ENCODE peak calls at places on chromosomes 3 and 15, in four cellular contexts. Y is tibial artery, J is astrocyte of the spinal cord, K is foreskin fibroblast. F is an unnamed sample.

GRCh38 chr3:135034881-135035440 is 239.9 kb downstream of the EPHB1 start:
- DNase-seq in K (no peak), Y (no peak), J (no peak), F (no peak)

GRCh38 chr15:48373855-48374421 is 42.7 kb downstream of the DUT start:
- DNase-seq in J (peak; percentile 88), Y (peak; percentile 34), K (peak; percentile 67), F (no peak)

GRCh38 chr3:107825556-107825955 is 265.3 kb downstream of the CD47 start:
- DNase-seq in K (no peak), J (no peak), Y (no peak), F (no peak)

GRCh38 chr3:147378186-147378503 is 28.2 kb downstream of the ZIC4 start:
- DNase-seq in J (no peak), K (no peak), Y (no peak), F (no peak)

GRCh38 chr3:171556574-171557145 is 96.5 kb upstream of the TNIK start:
- DNase-seq in J (no peak), Y (no peak), K (no peak), F (peak; percentile 50)

GRCh38 chr3:162082516-162082915 is 585.9 kb downstream of the OTOL1 start:
- DNase-seq in K (peak; percentile 4), Y (no peak), J (no peak), F (no peak)

GRCh38 chr15:65303687-65304392 is 637 bp upstream of the RNU5B-1 start:
- DNase-seq in J (peak; percentile 56), Y (peak; percentile 54), K (peak; percentile 77), F (peak; percentile 40)

GRCh38 chr3:132871956-132872355 is 149.7 kb upstream of the NPHP3 start:
- DNase-seq in J (no peak), Y (no peak), K (no peak), F (no peak)

GRCh38 chr15:77034620-77035467 is 36.1 kb downstream of the TSPAN3 start:
- DNase-seq in J (no peak), K (peak; percentile 39), Y (no peak), F (peak; percentile 44)

GRCh38 chr3:190514163-190515153 is 573 bp downstream of the IL1RAP start:
- DNase-seq in Y (peak; percentile 58), J (peak; percentile 61), K (peak; percentile 75), F (peak; percentile 27)

GRCh38 chr3:141015486-141015885 is 35.7 kb upstream of the SPSB4 start:
- DNase-seq in K (peak; percentile 9), J (no peak), Y (no peak), F (no peak)

GRCh38 chr3:129599607-129600006 is 6.9 kb downstream of the PLXND1 start:
- DNase-seq in J (peak; percentile 77), Y (peak; percentile 77), K (peak; percentile 86), F (no peak)

GRCh38 chr3:160450846-160451245 is 1.3 kb upstream of the TRIM59 start:
- DNase-seq in Y (no peak), K (peak; percentile 87), J (peak; percentile 85), F (no peak)

GRCh38 chr15:73387507-73388255 is 18.9 kb upstream of the HCN4 start:
- DNase-seq in K (peak; percentile 60), J (no peak), Y (no peak), F (no peak)

GRCh38 chr15:80893777-80894176 is 95.8 kb downstream of the MESD start:
- DNase-seq in Y (no peak), J (no peak), K (peak; percentile 34), F (no peak)

GRCh38 chr15:78259232-78259631 is 5.1 kb upstream of the DNAJA4 start:
- DNase-seq in Y (no peak), J (no peak), K (no peak), F (no peak)

GRCh38 chr3:852033-852432 is 240.8 kb upstream of the CNTN6 start:
- DNase-seq in K (no peak), Y (no peak), J (no peak), F (peak; percentile 35)
- TF ChIP-seq CTCF in K (no peak), Y (no peak), J (no peak), F (peak; percentile 36)

GRCh38 chr3:53147161-53147902 is 13.7 kb upstream of the PRKCD start:
- DNase-seq in J (no peak), K (peak; percentile 50), Y (no peak), F (no peak)

GRCh38 chr3:53146319-53146868 is 14.6 kb upstream of the PRKCD start:
- DNase-seq in K (no peak), Y (no peak), J (no peak), F (no peak)

GRCh38 chr3:53145109-53146077 is 15.2 kb upstream of the RFT1 start:
- DNase-seq in J (no peak), Y (no peak), K (peak; percentile 58), F (no peak)

GRCh38 chr3:53142986-53143385 is 12.8 kb upstream of the RFT1 start:
- DNase-seq in Y (no peak), J (no peak), K (no peak), F (peak; percentile 58)

GRCh38 chr3:53144446-53144845 is 14.2 kb upstream of the RFT1 start:
- DNase-seq in K (no peak), J (no peak), Y (no peak), F (no peak)
- H3K4me3 ChIP-seq in K (no peak overlapping the region), J (no peak overlapping the region), Y (no peak overlapping the region), F (no peak overlapping the region)

GRCh38 chr3:128112406-128112968 is 11.1 kb downstream of the RUVBL1 start:
- DNase-seq in K (peak; percentile 91), Y (no peak), J (peak; percentile 91), F (peak; percentile 75)
- TF ChIP-seq CTCF in K (no peak), Y (no peak), J (no peak), F (no peak)

DNA sequence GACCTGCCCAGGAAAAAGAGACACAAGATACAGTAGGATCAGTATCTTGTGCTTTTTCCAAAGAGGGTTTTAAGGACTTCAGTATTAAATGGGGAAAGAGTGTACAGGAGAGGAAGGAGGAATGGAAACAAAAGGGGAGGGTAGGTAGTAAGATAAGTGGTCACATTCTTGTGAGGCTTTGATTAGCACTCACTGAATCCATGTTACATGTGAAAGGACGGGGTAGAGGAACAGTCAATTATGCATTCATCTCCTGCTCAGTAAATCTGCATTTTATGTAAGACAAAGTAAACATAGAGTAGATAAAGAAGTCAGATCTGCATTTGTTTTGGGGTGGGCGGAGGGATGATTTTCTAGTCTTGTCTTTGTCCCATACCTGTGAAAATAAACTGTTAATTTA is 50.7 kb downstream of the SACM1L start:
- DNase-seq in K (no peak), J (no peak), Y (no peak), F (no peak)
- H3K4me3 ChIP-seq in K (no peak overlapping the region), J (no peak overlapping the region), Y (no peak overlapping the region), F (no peak overlapping the region)

GRCh38 chr3:46733026-46733800 is 15.5 kb upstream of the PRSS50 start:
- DNase-seq in K (peak; percentile 26), J (no peak), Y (no peak), F (no peak)
- TF ChIP-seq CTCF in K (peak; percentile 8), J (peak; percentile 28), Y (no peak), F (peak; percentile 2)

GRCh38 chr15:45377630-45378148 is 655 bp downstream of the GATM start:
- DNase-seq in J (no peak), K (peak; percentile 10), Y (peak; percentile 36), F (peak; percentile 10)
- H3K4me3 ChIP-seq in J (peak overlapping the region; percentile 26), K (peak overlapping the region; percentile 40), Y (peak overlapping the region; percentile 67), F (peak overlapping the region; percentile 64)

GRCh38 chr15:94154255-94154654 is 77.1 kb upstream of the MCTP2 start:
- DNase-seq in J (no peak), Y (no peak), K (no peak), F (no peak)
- TF ChIP-seq CTCF in J (no peak), Y (no peak), K (no peak), F (no peak)